ENCODE peak calls at places on chromosomes 6 and 20, in ten cellular contexts. U is prostate gland; J is sigmoid colon; X is PC-3; I is CD8-positive, alpha-beta T cell; Z is Panc1; Y is ascending aorta; N is adrenal gland; F is substantia nigra; W is tibial artery. M is an unnamed sample.

GRCh38 chr6:164151161-164151728 is 736.7 kb downstream of the QKI start:
- DNase-seq in N (no peak), J (peak), F (peak), Z (no peak), Y (no peak), U (peak), W (no peak), X (no peak), I (no peak), M (no peak)

GRCh38 chr6:33627876-33628275 is 6.8 kb downstream of the ITPR3 start:
- DNase-seq in X (no peak), F (no peak), U (no peak), W (no peak), J (no peak), Z (no peak), N (no peak), Y (no peak), I (no peak), M (no peak)

GRCh38 chr20:41142241-41142640 is 4.9 kb downstream of the PLCG1 start:
- DNase-seq in X (no peak), I (no peak), N (no peak), W (no peak), Z (no peak), F (no peak), U (no peak), J (no peak), Y (no peak), M (no peak)

GRCh38 chr6:101595276-101595675 is 201.8 kb downstream of the GRIK2 start:
- DNase-seq in I (no peak), W (no peak), J (no peak), Y (no peak), F (no peak), X (no peak), N (no peak), Z (no peak), U (no peak), M (no peak)

GRCh38 chr20:53036992-53037391 is 64.8 kb downstream of the TSHZ2 start:
- DNase-seq in I (no peak), Y (no peak), Z (no peak), X (no peak), N (no peak), U (no peak), F (no peak), W (no peak), J (no peak), M (no peak)

GRCh38 chr6:11925805-11926204 is 86.3 kb upstream of the HIVEP1 start:
- DNase-seq in F (no peak), X (no peak), Y (no peak), W (no peak), I (no peak), J (no peak), N (no peak), U (no peak), Z (no peak), M (no peak)

GRCh38 chr6:45185403-45186251 is 142.5 kb upstream of the RUNX2 start:
- DNase-seq in Y (no peak), J (no peak), Z (no peak), F (no peak), X (no peak), W (no peak), U (no peak), N (no peak), I (no peak), M (no peak)

GRCh38 chr6:114579486-114579885 is 236.7 kb upstream of the HS3ST5 start:
- DNase-seq in U (no peak), Y (no peak), W (no peak), J (no peak), Z (no peak), I (no peak), F (no peak), X (no peak), N (no peak), M (no peak)

GRCh38 chr6:14584450-14584849 is 466.9 kb downstream of the CD83 start:
- DNase-seq in Z (no peak), F (no peak), X (peak), Y (no peak), U (no peak), W (no peak), N (no peak), I (no peak), J (no peak), M (no peak)

GRCh38 chr20:64161595-64162238 is 2.5 kb upstream of the MYT1 start:
- DNase-seq in N (peak), Y (no peak), U (peak), I (no peak), J (no peak), X (peak), W (no peak), F (no peak), Z (no peak), M (peak)

GRCh38 chr6:90940812-90941481 is 354.1 kb upstream of the MAP3K7 start:
- DNase-seq in Z (peak), J (no peak), U (no peak), N (no peak), I (no peak), X (peak), Y (no peak), W (no peak), F (no peak), M (no peak)

GRCh38 chr20:61837200-61837599 is 228.5 kb downstream of the TAF4 start:
- DNase-seq in W (no peak), U (no peak), J (no peak), N (no peak), Y (no peak), I (no peak), Z (no peak), X (no peak), F (no peak), M (peak)

GRCh38 chr6:86856937-86857563 is 80.3 kb upstream of the HTR1E start:
- DNase-seq in X (peak), Y (no peak), I (no peak), N (peak), J (no peak), Z (peak), W (no peak), F (no peak), U (peak), M (no peak)

GRCh38 chr6:20706293-20707165 is 172.3 kb downstream of the CDKAL1 start:
- DNase-seq in X (no peak), Y (no peak), F (no peak), I (no peak), N (no peak), W (no peak), Z (no peak), J (no peak), U (no peak), M (no peak)

GRCh38 chr20:25280574-25281535 is 33.0 kb downstream of the PYGB start:
- DNase-seq in Z (no peak), I (no peak), X (no peak), J (peak), W (peak), N (peak), Y (peak), U (no peak), F (no peak), M (peak)

GRCh38 chr6:33966536-33966935 is 162.7 kb upstream of the MLN start:
- DNase-seq in Z (no peak), F (no peak), Y (no peak), X (no peak), J (peak), I (no peak), W (no peak), U (no peak), N (no peak), M (no peak)

GRCh38 chr6:52233975-52234823 is 10.1 kb downstream of the IL17F start:
- DNase-seq in I (no peak), X (peak), U (peak), Z (peak), F (no peak), J (no peak), W (no peak), N (peak), Y (no peak), M (no peak)

GRCh38 chr6:96124778-96125177 is 109.0 kb downstream of the FUT9 start:
- DNase-seq in Y (no peak), F (no peak), N (no peak), W (no peak), U (no peak), X (no peak), I (no peak), Z (no peak), J (no peak), M (no peak)

GRCh38 chr20:35030136-35030535 is 62.5 kb downstream of the TRPC4AP start:
- DNase-seq in Y (no peak), U (no peak), X (no peak), F (no peak), N (no peak), W (no peak), J (no peak), I (no peak), Z (no peak), M (no peak)

GRCh38 chr6:52840763-52841585 is at the start of gene GSTA5:
- DNase-seq in J (no peak), F (no peak), N (no peak), I (no peak), Y (no peak), U (peak), Z (no peak), X (peak), W (no peak), M (no peak)

GRCh38 chr6:110284877-110285276 is 73.3 kb downstream of the METTL24 start:
- DNase-seq in I (no peak), W (no peak), F (no peak), Y (no peak), U (no peak), Z (no peak), J (no peak), X (no peak), N (no peak), M (no peak)

GRCh38 chr6:62775427-62776022 is 435.7 kb upstream of the FKBP1C start:
- DNase-seq in Z (peak), X (peak), U (no peak), J (no peak), W (no peak), F (no peak), N (no peak), Y (no peak), I (no peak), M (no peak)

GRCh38 chr6:34447915-34448314 is 18.0 kb upstream of the PACSIN1 start:
- DNase-seq in N (no peak), F (peak), I (no peak), U (no peak), Z (no peak), W (no peak), J (no peak), Y (no peak), X (peak), M (peak)

GRCh38 chr20:53019464-53019863 is 47.3 kb downstream of the TSHZ2 start:
- DNase-seq in N (no peak), U (no peak), I (no peak), J (no peak), Z (no peak), X (no peak), W (no peak), F (no peak), Y (no peak), M (no peak)

GRCh38 chr6:154951400-154952200 is 43.5 kb upstream of the TIAM2 start:
- DNase-seq in I (no peak), W (no peak), N (no peak), X (peak), Z (no peak), J (no peak), Y (no peak), F (no peak), U (no peak), M (no peak)

GRCh38 chr20:63734946-63735858 is 1.3 kb upstream of the LIME1 start:
- DNase-seq in Y (no peak), W (no peak), J (peak), Z (no peak), U (no peak), X (no peak), I (no peak), N (no peak), F (peak), M (no peak)

GRCh38 chr6:35298625-35299140 is 1.1 kb downstream of the DEF6 start:
- DNase-seq in J (peak), U (no peak), F (no peak), N (no peak), W (no peak), I (no peak), Z (no peak), X (no peak), Y (no peak), M (no peak)

GRCh38 chr6:6751197-6751596 is 162.7 kb downstream of the LY86 start:
- DNase-seq in I (no peak), U (no peak), F (no peak), W (no peak), N (no peak), J (no peak), X (no peak), Y (no peak), Z (no peak), M (no peak)

GRCh38 chr6:45586216-45587171 is 208.8 kb upstream of the SUPT3H start:
- DNase-seq in Y (no peak), F (no peak), J (no peak), X (peak), I (peak), W (no peak), U (no peak), N (no peak), Z (no peak), M (no peak)

DNA sequence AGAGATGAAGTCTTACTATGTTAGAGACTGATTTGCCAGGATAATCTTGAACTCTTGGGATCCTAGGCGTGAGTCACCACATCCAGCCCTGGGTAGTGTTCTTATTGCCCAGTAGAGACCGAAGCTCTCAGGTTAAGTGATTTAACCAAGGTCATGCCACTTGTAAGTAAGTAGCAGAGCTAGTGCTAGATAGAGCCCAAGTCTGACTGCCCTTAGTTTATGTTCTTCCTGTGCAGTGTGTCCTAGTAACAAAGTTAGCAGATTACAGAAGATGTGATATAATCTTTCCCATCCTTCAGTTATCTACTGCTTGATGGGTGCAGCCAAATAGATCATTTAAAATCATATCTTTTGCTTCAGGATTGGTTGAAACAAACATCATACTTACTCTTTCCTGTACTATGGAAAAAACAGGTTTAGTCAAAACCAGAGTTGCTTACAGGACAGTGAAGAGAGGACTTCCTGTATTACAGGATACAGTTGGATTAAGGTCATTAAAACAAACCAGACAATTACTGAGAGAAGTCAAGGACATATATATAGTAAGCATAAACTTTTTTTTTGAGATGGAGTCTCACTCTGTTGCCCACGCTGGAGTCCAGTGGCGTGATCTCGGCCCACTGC is 9.5 kb upstream of the PABPC1L start:
- DNase-seq in F (no peak), X (no peak), J (no peak), W (no peak), I (no peak), N (no peak), U (no peak), Y (no peak), Z (no peak), M (no peak)
- H3K27ac ChIP-seq in F (no peak), X (no peak), J (no peak), W (no peak), I (no peak), N (no peak), U (no peak), Y (no peak), Z (no peak), M (no peak)

DNA sequence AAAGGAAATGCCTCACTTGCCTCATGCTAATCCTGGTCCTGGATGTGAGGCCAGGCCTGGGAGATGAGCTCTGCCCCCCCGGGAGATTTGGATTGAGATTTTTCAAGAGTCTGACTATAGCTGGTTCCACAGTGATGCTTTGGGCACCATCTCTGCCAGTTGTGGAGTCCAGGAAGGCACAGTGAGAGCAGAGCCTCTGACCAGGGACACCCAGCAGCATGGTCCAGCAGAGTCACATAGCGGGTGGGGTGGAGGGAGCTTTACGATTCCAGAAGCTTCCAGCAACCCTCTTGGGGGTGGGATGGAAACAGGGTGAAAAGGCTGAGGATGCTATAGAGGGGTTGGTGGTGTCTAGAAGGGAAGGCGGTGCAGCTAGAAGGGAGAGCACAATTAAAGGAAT is 8.7 kb downstream of the SLC32A1 start:
- DNase-seq in Z (no peak), Y (no peak), N (no peak), U (no peak), X (no peak), J (peak), I (no peak), F (no peak), W (no peak), M (no peak)
- H3K27ac ChIP-seq in Z (no peak), Y (no peak), N (no peak), U (no peak), X (no peak), J (no peak), I (no peak), F (no peak), W (no peak), M (no peak)

DNA sequence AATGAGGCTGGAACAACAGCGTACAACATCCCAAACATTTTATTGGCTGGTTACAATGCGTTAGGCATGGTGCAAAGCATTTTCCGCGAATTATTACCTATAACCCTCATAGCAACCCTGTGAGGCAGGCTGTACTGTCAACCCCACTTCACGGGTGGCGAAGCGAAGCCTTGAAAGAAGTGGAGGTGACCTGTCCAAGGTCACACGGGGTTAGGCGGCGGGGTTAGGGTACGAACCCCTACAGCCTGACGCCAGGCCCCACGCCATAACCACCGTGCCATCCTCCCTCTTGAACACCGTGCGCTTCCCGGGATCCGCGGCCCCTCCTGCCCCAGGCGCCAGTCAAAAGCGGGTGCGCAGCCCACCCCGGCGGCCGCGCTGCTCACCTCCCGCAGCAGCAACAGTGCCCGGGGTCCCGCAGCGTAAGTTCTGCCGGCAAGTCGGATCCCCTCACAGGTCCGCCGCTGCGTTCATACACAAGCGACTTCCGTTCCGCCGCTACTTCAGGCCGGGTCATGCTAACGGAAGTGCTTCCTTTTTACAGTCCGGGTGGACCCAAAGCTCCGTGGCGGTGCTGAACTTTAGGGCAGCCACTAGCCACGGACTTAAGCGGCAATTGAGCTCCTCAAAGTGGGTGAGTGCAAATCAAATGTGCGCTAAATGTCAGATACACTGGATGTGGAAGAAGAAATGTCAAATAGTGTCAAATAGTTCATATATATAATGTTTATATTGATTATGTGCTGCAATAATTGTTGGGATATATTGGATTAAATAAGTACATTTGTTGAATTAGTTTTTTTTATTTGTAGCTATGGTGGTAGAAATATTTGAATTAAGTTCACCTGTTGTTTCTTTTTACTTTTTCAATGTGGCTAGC is at the start of gene CDK5RAP1:
- DNase-seq in X (peak), I (peak), F (peak), Z (peak), Y (peak), N (peak), U (peak), W (peak), J (peak), M (peak)
- H3K27ac ChIP-seq in X (no peak), I (peak), F (peak), Z (peak), Y (peak), N (no peak), U (peak), W (peak), J (peak), M (peak)

GRCh38 chr6:19668710-19669109 is 168.5 kb upstream of the ID4 start:
- DNase-seq in F (no peak), I (no peak), J (no peak), Z (no peak), U (no peak), X (no peak), Y (no peak), N (no peak), W (no peak), M (no peak)
- H3K27ac ChIP-seq in F (no peak), I (no peak), J (no peak), Z (no peak), U (no peak), X (no peak), Y (peak), N (no peak), W (peak), M (no peak)